ENCODE peak calls at places on chromosomes 16 and 17, in eight cellular contexts. Z is A549, Q is GM12878, Y is K562, L is endothelial cell of umbilical vein, P is WTC11, E is NB4, S is SK-N-SH. K is an unnamed sample.

GRCh38 chr16:1723450-1724147 is 17.6 kb downstream of the MAPK8IP3 start:
- DNase-seq in E (peak; percentile 33), P (peak; percentile 65), Z (peak; percentile 40), Y (peak; percentile 55), Q (no peak), S (peak; percentile 78), L (peak; percentile 60), K (no peak)

GRCh38 chr16:783404-784161 is 4.6 kb downstream of the RPUSD1 start:
- DNase-seq in Q (no peak), Z (no peak), Y (peak; percentile 72), P (no peak), L (no peak), S (no peak), E (no peak), K (no peak)

GRCh38 chr17:50256826-50257573 is 17.3 kb upstream of the TMEM92 start:
- DNase-seq in L (no peak), E (no peak), S (peak; percentile 30), Y (peak; percentile 24), Q (no peak), Z (no peak), P (no peak), K (no peak)

GRCh38 chr17:49225554-49226236 is 4.9 kb downstream of the PHOSPHO1 start:
- DNase-seq in Y (no peak), P (no peak), L (no peak), S (no peak), Q (no peak), Z (no peak), E (no peak), K (no peak)

GRCh38 chr16:6857575-6857974 is 475.1 kb upstream of the RBFOX1 start:
- DNase-seq in Q (no peak), E (no peak), Y (no peak), P (no peak), L (no peak), Z (no peak), S (no peak), K (no peak)

GRCh38 chr16:89048087-89048729 is 45.4 kb upstream of the ACSF3 start:
- DNase-seq in Y (no peak), Q (no peak), L (no peak), S (no peak), P (no peak), E (no peak), Z (no peak), K (no peak)

GRCh38 chr16:58462997-58463891 is 36.7 kb upstream of the NDRG4 start:
- DNase-seq in Q (no peak), E (peak; percentile 32), Y (no peak), Z (no peak), S (peak; percentile 85), P (peak; percentile 36), L (no peak), K (no peak)

GRCh38 chr17:78230996-78231931 is at the start of gene TMEM235:
- DNase-seq in Y (no peak), S (peak; percentile 62), L (no peak), Z (no peak), Q (no peak), P (no peak), E (peak; percentile 59), K (no peak)

GRCh38 chr17:33267279-33267790 is 25.8 kb downstream of the ASIC2 start:
- DNase-seq in S (no peak), L (peak; percentile 6), Q (no peak), Z (peak; percentile 55), Y (no peak), P (no peak), E (no peak), K (no peak)

DNA sequence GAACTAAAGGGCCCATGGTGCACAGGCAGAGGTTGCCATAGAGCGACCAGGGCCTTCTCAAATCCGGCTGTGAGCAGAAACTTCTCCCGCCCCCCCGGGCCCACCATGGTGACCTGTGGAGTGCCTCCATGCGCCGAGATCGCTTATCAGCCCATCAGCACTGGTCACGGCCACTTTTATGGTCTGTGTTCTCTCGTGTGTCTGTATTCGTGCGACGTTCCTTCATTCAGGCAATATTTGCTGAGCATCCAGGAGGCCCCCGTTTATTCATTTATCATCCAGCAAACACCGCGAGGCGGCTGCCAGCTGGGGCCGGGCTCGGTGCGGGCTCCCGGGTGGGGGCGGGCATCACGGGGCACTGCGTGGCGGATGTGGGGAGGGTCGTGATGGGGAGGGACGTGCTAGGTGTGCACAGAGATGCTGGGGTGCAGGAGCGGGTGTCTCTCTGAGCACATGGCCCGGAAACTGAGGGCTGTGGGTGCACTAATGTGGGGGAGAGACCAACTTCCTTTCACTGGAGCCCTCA is 88.0 kb upstream of the CBX4 start:
- DNase-seq in Y (no peak), S (no peak), E (no peak), L (no peak), Q (no peak), Z (no peak), P (no peak), K (no peak)
- TF ChIP-seq MAX in Y (no peak), S (no peak), E (no peak), L (no peak), Q (no peak), Z (no peak), P (no peak), K (no peak)

DNA sequence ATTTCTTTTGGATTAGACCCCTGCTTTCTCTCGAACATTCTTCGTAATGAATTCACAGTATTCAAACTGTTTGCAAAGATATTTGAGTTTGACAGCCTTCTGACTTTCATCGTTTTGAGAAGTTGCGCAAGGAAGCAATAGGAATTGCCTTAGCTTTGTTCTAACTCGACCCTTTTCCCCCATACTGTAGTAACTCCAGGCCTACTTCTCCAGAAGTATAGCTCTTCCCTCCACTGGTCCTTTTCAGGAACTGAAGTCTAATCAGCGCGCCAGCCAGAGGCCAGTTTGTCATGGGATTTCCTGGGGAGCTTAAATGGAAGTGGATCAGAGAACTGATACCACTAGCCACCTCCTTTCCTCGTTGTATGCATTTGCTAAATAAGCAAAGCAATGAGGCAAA is 28.0 kb downstream of the CDR2 start:
- DNase-seq in Z (no peak), Q (no peak), S (no peak), E (no peak), L (peak; percentile 46), Y (no peak), P (no peak), K (no peak)
- TF ChIP-seq MAX in Z (no peak), Q (no peak), S (no peak), E (no peak), L (no peak), Y (no peak), P (no peak), K (no peak)

GRCh38 chr16:85090166-85090565 is 22.1 kb downstream of the CIBAR2 start:
- DNase-seq in Y (no peak), E (no peak), Z (no peak), L (no peak), Q (no peak), S (peak; percentile 48), P (no peak), K (no peak)

GRCh38 chr16:85088570-85089214 is 23.6 kb downstream of the CIBAR2 start:
- DNase-seq in Z (no peak), Y (no peak), P (no peak), E (no peak), Q (no peak), L (no peak), S (no peak), K (no peak)

GRCh38 chr16:85087899-85088569 is 24.2 kb downstream of the CIBAR2 start:
- DNase-seq in L (no peak), E (no peak), Z (no peak), Y (no peak), S (no peak), P (no peak), Q (no peak), K (no peak)

GRCh38 chr16:85090873-85091521 is 21.3 kb downstream of the CIBAR2 start:
- DNase-seq in Z (no peak), L (no peak), S (peak; percentile 26), Q (no peak), E (peak; percentile 63), Y (no peak), P (no peak), K (no peak)

DNA sequence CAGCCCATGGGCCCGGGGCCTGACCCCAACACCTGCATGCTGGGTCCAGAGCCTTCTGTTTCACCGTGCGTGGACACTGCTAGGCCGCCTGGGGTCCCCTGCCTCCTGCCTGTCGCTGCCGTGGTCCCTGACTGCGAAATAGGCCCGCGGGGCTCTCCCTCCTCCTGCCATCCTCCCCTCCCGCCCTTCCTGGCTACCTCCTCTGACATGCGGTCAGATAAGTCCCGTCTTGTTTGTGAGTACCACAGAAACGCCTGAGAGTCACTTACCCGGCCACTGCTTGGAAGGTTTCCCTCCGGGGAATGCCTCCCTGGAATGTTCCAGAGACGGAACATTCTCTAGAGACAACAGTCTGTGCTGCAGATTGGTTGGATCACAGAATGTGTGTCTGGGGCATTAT is 22.8 kb downstream of the CIBAR2 start:
- DNase-seq in Q (no peak), S (peak; percentile 38), Y (no peak), E (no peak), L (no peak), P (no peak), Z (no peak), K (no peak)
- TF ChIP-seq MAX in Q (no peak), S (no peak), Y (no peak), E (no peak), L (no peak), P (no peak), Z (no peak), K (no peak)

DNA sequence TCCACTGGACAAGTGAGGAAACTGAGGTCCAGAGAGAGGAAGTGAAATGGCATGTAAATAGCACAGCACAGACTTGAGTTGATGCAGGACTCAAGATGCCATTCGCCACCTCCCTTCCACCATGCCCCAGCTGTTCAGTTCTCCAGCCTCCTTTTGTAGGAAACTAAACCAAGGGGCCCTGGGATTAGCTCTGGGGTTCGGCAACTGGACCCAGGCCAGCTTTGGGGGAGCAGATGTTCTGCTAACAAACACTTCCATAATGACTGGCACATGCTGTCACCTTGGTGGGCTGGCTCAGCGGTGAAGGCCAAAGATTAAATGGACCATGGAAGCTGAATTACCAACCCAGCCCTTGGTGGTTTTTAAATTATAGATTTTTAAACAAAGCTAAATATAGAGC is 77.0 kb downstream of the IRX6 start:
- DNase-seq in L (no peak), P (no peak), Q (no peak), E (no peak), Z (no peak), Y (no peak), S (no peak), K (no peak)
- TF ChIP-seq MAX in L (no peak), P (no peak), Q (no peak), E (no peak), Z (no peak), Y (no peak), S (no peak), K (no peak)

GRCh38 chr17:1907818-1908698 is 78.3 kb downstream of the RPA1 start:
- DNase-seq in S (no peak), E (no peak), L (peak; percentile 25), Z (no peak), P (peak; percentile 54), Q (no peak), Y (no peak), K (no peak)
- TF ChIP-seq MAX in S (no peak), E (no peak), L (no peak), Z (no peak), P (peak; percentile 47), Q (no peak), Y (no peak), K (no peak)

DNA sequence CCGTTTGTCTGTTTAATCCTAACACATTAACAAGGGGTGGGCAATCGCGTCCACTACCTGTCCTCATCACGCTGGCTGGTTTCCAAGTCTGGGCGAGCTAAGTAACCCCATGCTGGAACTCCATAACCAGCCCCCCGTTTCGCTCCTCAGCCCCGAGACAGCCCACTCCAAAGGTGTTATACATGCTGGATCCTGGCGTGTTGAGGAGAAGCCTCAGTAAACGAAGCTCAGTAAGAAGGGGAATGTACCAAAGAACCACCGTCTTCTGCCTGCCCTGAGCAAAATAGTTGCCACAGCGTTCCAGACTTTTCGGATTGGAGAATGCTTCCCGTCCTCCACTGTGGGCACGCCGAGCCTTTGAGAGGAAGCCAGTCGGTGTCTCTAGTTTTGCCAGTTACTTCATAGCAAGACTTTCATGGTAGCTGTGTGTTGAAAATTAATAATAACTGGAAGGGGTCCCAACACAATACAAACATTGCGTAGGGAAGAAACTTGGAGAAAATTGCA is 16.1 kb upstream of the C17orf78 start:
- DNase-seq in P (no peak), Y (no peak), Z (no peak), L (no peak), Q (no peak), E (no peak), S (no peak), K (no peak)
- TF ChIP-seq MAX in P (no peak), Y (peak; percentile 83), Z (no peak), L (no peak), Q (no peak), E (no peak), S (no peak), K (no peak)

K was measured in HCT116.